ENCODE peak calls at places on chromosomes 16 and 17, in nine cellular contexts. H is amygdala; W is fibroblast of pulmonary artery; N is AG09309; K is NCI-H1417; C is stimulated activated CD8-positive, alpha-beta memory T cell treated with anti-CD3 and anti-CD28 coated beads, Interleukin-15, amount 100 ng/mL, for 48 hours; F is nephron progenitor cell; J is HTR-8/SVneo; I is body of pancreas. Y is an unnamed sample.

GRCh38 chr16:4376126-4376819 is 4.6 kb downstream of the VASN start:
- DNase-seq in F (peak), I (peak), H (peak), K (no peak), N (no peak), C (no peak), W (peak), J (no peak), Y (no peak)

GRCh38 chr17:9509236-9509813 is 66.3 kb downstream of the STX8 start:
- DNase-seq in W (no peak), H (no peak), I (no peak), C (no peak), F (no peak), N (no peak), J (no peak), K (no peak), Y (no peak)

GRCh38 chr17:15946611-15947120 is 1.7 kb downstream of the ADORA2B start:
- DNase-seq in I (no peak), C (no peak), W (no peak), N (no peak), K (no peak), H (no peak), J (no peak), F (no peak), Y (no peak)

GRCh38 chr17:61455754-61456681 is 3.8 kb downstream of the TBX4 start:
- DNase-seq in F (peak), W (no peak), K (no peak), J (no peak), N (no peak), H (no peak), C (no peak), I (peak), Y (no peak)

GRCh38 chr17:32988481-32989101 is 3.1 kb upstream of the SPACA3 start:
- DNase-seq in W (no peak), J (no peak), F (no peak), C (no peak), N (no peak), K (no peak), H (no peak), I (no peak), Y (no peak)

GRCh38 chr16:85293899-85294642 is 181.8 kb upstream of the CIBAR2 start:
- DNase-seq in W (no peak), N (no peak), K (no peak), J (no peak), I (no peak), C (no peak), H (no peak), F (no peak), Y (no peak)

GRCh38 chr16:79639576-79640311 is 39.2 kb upstream of the MAF start:
- DNase-seq in H (no peak), C (no peak), I (no peak), F (no peak), N (no peak), J (no peak), W (no peak), K (no peak), Y (peak)

GRCh38 chr16:75065149-75065807 is 51.3 kb downstream of the LDHD start:
- DNase-seq in W (no peak), N (no peak), K (peak), H (no peak), C (peak), J (no peak), I (no peak), F (no peak), Y (peak)

GRCh38 chr16:88337538-88337937 is 45.2 kb upstream of the ZNF469 start:
- DNase-seq in C (no peak), W (no peak), K (no peak), J (no peak), N (no peak), H (no peak), F (no peak), I (no peak), Y (no peak)

GRCh38 chr16:23128056-23128455 is 21.2 kb downstream of the USP31 start:
- DNase-seq in W (no peak), J (no peak), C (no peak), N (no peak), F (no peak), H (no peak), I (no peak), K (no peak), Y (no peak)

Y was measured in DMS53.